ENCODE peak calls at places on chromosome 22, in seven cellular contexts. H is HCT116, R is SK-N-SH, Y is HL-60, I is GM23338, O is GM12878, L is K562. G is an unnamed sample.

GRCh38 chr22:37275622-37276021 is 6.7 kb upstream of the CYTH4 start:
- DNase-seq in O (no peak), Y (no peak), I (no peak), L (no peak), H (no peak), R (no peak), G (no peak)

GRCh38 chr22:49577168-49578060 is 250.3 kb downstream of the BRD1 start:
- DNase-seq in H (no peak), Y (no peak), I (no peak), L (no peak), O (no peak), R (peak; percentile 13), G (no peak)

GRCh38 chr22:17569971-17570511 is 6.7 kb downstream of the SLC25A18 start:
- DNase-seq in L (no peak), I (no peak), H (no peak), O (no peak), Y (no peak), R (no peak), G (no peak)

GRCh38 chr22:38715176-38715764 is 9.5 kb downstream of the GTPBP1 start:
- DNase-seq in L (no peak), O (no peak), Y (peak; percentile 61), I (no peak), R (no peak), H (no peak), G (no peak)

GRCh38 chr22:20106849-20107237 is 9.1 kb upstream of the RANBP1 start:
- DNase-seq in Y (no peak), L (no peak), R (no peak), I (no peak), O (no peak), H (no peak), G (no peak)

GRCh38 chr22:47398491-47398890 is 636.0 kb downstream of the TBC1D22A start:
- DNase-seq in R (no peak), H (no peak), Y (no peak), I (no peak), O (no peak), L (no peak), G (no peak)

GRCh38 chr22:20836987-20837823 is 21.4 kb downstream of the PI4KA start:
- DNase-seq in I (no peak), O (no peak), L (no peak), R (no peak), Y (no peak), H (no peak), G (no peak)

GRCh38 chr22:37816543-37817180 is 6.5 kb upstream of the GALR3 start:
- DNase-seq in H (no peak), R (no peak), I (no peak), O (no peak), L (no peak), Y (no peak), G (no peak)

GRCh38 chr22:19036523-19037273 is 85.5 kb downstream of the DGCR2 start:
- DNase-seq in R (no peak), L (peak; percentile 65), O (no peak), I (peak; percentile 55), Y (peak; percentile 31), H (no peak), G (no peak)

GRCh38 chr22:38431266-38432010 is 23.6 kb downstream of the KCNJ4 start:
- DNase-seq in Y (no peak), I (no peak), R (no peak), O (no peak), L (no peak), H (no peak), G (no peak)

GRCh38 chr22:25402160-25402500 is 162.3 kb upstream of the GRK3 start:
- DNase-seq in Y (no peak), L (no peak), R (no peak), H (no peak), I (no peak), O (no peak), G (no peak)
- H3K4me3 ChIP-seq in Y (no peak overlapping the region), L (no peak overlapping the region), R (no peak overlapping the region), H (no peak overlapping the region), I (no peak overlapping the region), O (peak overlapping the region; percentile 87), G (peak overlapping the region; percentile 65)

GRCh38 chr22:42612336-42612735 is 2.3 kb downstream of the POLDIP3 start:
- DNase-seq in Y (no peak), I (no peak), O (no peak), H (no peak), R (no peak), L (no peak), G (no peak)

GRCh38 chr22:42615092-42615859 is 593 bp upstream of the POLDIP3 start:
- DNase-seq in R (peak; percentile 79), Y (peak; percentile 96), O (peak; percentile 98), I (peak; percentile 95), H (peak; percentile 99), L (peak; percentile 96), G (peak; percentile 96)

GRCh38 chr22:42611076-42611475 is 3.6 kb downstream of the POLDIP3 start:
- DNase-seq in I (no peak), L (no peak), Y (no peak), H (no peak), R (no peak), O (no peak), G (no peak)

GRCh38 chr22:42614312-42615091 is at the start of gene POLDIP3:
- DNase-seq in I (peak; percentile 99), R (peak; percentile 88), Y (peak; percentile 98), L (peak; percentile 96), H (peak; percentile 96), O (peak; percentile 78), G (no peak)

DNA sequence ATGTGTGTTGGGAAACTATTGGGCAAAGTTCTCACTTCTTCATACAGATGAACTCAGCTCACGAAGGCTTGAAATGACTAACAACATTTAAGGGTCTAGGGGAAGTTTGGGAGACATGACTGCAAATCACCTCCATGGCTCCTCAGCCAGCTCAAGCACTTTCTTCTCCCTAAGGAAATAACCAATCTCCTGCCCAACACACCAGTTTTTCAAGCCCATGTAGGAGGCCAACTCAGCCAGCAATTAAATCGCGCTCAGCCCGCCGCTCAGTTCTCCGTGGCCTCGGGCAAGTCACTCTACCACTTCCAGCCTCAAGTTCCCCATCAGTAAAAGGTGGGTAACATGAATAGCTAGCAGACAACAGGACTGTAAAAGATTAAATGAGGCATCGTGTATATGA is 814 bp downstream of the POLDIP3 start:
- DNase-seq in Y (peak; percentile 44), I (no peak), L (peak; percentile 17), H (no peak), R (no peak), O (no peak), G (no peak)
- TF ChIP-seq REST in Y (no peak), I (no peak), L (no peak), H (no peak), R (no peak), O (no peak), G (no peak)

GRCh38 chr22:29054251-29054767 is 7.3 kb downstream of the C22orf31 start:
- DNase-seq in H (no peak), I (no peak), Y (no peak), O (no peak), R (no peak), L (no peak), G (no peak)
- TF ChIP-seq POLR2AphosphoS5 in H (no peak), I (peak; percentile 21), Y (no peak), O (no peak), R (no peak), L (no peak), G (no peak)

GRCh38 chr22:26547426-26547825 is 35.2 kb upstream of the TFIP11 start:
- DNase-seq in Y (peak; percentile 63), O (no peak), R (no peak), I (no peak), L (no peak), H (no peak), G (no peak)
- H3K4me3 ChIP-seq in Y (no peak overlapping the region), O (no peak overlapping the region), R (no peak overlapping the region), I (no peak overlapping the region), L (no peak overlapping the region), H (no peak overlapping the region), G (no peak overlapping the region)

GRCh38 chr22:29718949-29719893 is 582 bp upstream of the CABP7 start:
- DNase-seq in R (peak; percentile 72), H (no peak), I (no peak), L (no peak), Y (no peak), O (no peak), G (no peak)

GRCh38 chr22:29717789-29718188 is 2.0 kb upstream of the CABP7 start:
- DNase-seq in O (no peak), L (no peak), R (no peak), I (no peak), H (no peak), Y (no peak), G (no peak)

GRCh38 chr22:29722151-29722550 is 2.3 kb downstream of the CABP7 start:
- DNase-seq in O (no peak), R (peak; percentile 52), L (no peak), I (no peak), H (no peak), Y (no peak), G (no peak)

GRCh38 chr22:29720824-29721323 is 1.1 kb downstream of the CABP7 start:
- DNase-seq in L (no peak), Y (no peak), I (no peak), R (peak; percentile 71), O (no peak), H (no peak), G (no peak)

DNA sequence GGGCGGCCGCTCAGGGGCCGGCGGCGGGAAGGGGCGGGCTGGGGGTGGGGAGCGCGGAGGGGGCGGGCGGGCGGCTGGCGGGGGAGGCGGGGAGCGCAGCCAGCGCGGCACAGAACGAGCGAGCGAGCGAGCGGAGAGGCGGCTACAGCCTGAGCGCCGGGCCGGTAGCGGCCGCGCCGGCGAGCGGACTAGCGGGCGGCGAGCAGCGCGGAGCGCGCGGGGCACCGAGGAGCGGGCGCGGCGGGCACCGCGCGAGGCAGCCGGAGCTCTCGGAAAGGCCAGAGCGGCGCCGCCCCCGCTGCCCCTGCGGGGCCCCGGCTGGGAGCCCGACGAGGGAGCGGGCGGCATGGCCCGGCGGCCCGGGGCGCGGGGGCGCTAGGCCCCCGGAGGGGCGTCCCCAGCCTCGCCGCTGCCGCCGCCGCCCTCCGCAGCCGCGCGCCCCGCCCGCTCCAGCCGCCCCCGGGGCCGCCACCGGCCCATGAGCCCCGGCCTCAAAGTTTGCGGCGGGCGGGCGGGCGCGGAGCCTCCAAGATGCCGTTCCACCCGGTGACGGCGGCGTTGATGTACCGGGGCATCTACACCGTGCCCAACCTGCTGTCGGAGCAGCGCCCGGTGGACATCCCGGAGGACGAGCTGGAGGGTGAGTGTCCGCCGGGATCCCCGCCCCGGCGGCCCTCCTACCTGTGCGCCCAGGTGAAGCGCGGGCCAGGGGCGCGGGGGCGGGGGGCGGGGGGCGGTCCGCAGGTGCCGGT is at the start of gene CABP7:
- DNase-seq in L (no peak), O (no peak), H (no peak), I (peak; percentile 42), R (peak; percentile 79), Y (no peak), G (no peak)
- TF ChIP-seq REST in L (no peak), O (no peak), H (no peak), I (no peak), R (no peak), Y (no peak), G (no peak)

DNA sequence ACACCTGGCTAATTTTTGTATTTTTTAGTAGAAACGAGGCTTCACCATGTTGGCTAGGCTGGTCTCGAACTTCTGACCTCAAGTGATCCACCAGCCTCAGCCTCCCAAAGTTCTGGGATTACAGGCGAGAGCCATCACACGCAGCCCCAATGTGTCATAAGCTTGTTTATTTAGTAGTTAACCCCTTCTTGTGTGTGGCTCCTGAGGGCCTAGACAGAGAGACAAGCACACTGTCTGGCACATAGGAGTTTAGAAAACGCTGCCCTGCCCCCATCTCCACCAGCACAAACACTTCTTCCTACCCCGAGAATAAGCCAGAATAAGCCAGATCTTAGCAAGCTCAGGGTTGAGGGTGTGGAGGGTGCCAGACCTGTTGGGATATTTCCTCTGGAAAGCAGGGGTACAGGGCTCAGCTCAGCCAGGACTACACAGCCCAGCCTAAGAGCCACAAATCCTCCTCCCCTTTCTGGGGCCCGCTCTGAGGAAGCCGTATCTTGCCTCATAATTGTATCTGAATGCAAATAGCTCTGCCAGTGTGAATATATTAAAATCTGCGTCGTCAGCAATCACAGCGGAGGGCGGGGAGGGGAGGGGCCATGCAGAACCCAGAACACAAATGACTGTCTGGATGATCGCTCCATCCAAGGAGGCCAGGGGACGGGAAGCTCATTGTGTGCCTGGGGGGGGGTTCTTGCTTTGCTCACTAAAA is 247.3 kb downstream of the MN1 start:
- DNase-seq in O (no peak), L (no peak), Y (no peak), R (no peak), H (no peak), I (no peak), G (no peak)
- TF ChIP-seq POLR2AphosphoS5 in O (no peak), L (no peak), Y (no peak), R (no peak), H (no peak), I (no peak), G (no peak)